ENCODE peak calls at places on chromosomes 16 and 17, in seven cellular contexts. G is HCT116, D is A549, I is SK-N-SH, K is endothelial cell of umbilical vein, P is HepG2, F is H1. Z is an unnamed sample.

GRCh38 chr17:68518063-68518815 is 6.0 kb downstream of the PRKAR1A start:
- DNase-seq in G (no peak), P (no peak), D (no peak), K (no peak), F (no peak), I (no peak), Z (no peak)

GRCh38 chr16:89300311-89300975 is 82.9 kb downstream of the ZNF778 start:
- DNase-seq in P (no peak), D (no peak), I (no peak), K (no peak), G (no peak), F (no peak), Z (no peak)

GRCh38 chr17:43871947-43872690 is 25.1 kb downstream of the CD300LG start:
- DNase-seq in G (no peak), D (no peak), K (no peak), F (no peak), I (no peak), P (no peak), Z (no peak)

GRCh38 chr17:80931421-80932265 is 60.0 kb upstream of the CHMP6 start:
- DNase-seq in P (no peak), I (no peak), D (no peak), G (peak), F (peak), K (no peak), Z (no peak)

GRCh38 chr16:81549547-81550411 is 105.2 kb downstream of the CMIP start:
- DNase-seq in D (no peak), I (no peak), P (no peak), G (no peak), K (no peak), F (no peak), Z (no peak)

GRCh38 chr16:17177242-17177967 is 293.4 kb downstream of the XYLT1 start:
- DNase-seq in G (no peak), P (no peak), K (no peak), D (no peak), F (no peak), I (no peak), Z (no peak)

GRCh38 chr16:17347624-17348023 is 123.1 kb downstream of the XYLT1 start:
- DNase-seq in G (no peak), I (no peak), F (no peak), D (no peak), K (no peak), P (no peak), Z (no peak)

GRCh38 chr16:20897253-20897896 is 2.8 kb downstream of the DCUN1D3 start:
- DNase-seq in I (no peak), P (peak), G (no peak), D (no peak), K (no peak), F (no peak), Z (peak)

GRCh38 chr17:1546292-1546922 is 16.2 kb downstream of the PITPNA start:
- DNase-seq in D (no peak), P (no peak), I (no peak), K (no peak), F (no peak), G (no peak), Z (no peak)

GRCh38 chr17:27879987-27880608 is 13.1 kb downstream of the LYRM9 start:
- DNase-seq in G (no peak), F (peak), K (peak), I (peak), P (peak), D (peak), Z (peak)

GRCh38 chr16:26050489-26050888 is 358.7 kb downstream of the HS3ST4 start:
- DNase-seq in P (no peak), D (no peak), G (no peak), K (no peak), I (no peak), F (no peak), Z (no peak)

GRCh38 chr16:35506898-35507194 is 2047.4 kb downstream of the TP53TG3F start:
- DNase-seq in K (no peak), P (no peak), F (no peak), I (peak), G (no peak), D (no peak), Z (no peak)

GRCh38 chr17:50564916-50565315 is 4.4 kb downstream of the CACNA1G start:
- DNase-seq in D (no peak), F (no peak), K (no peak), I (peak), G (no peak), P (no peak), Z (peak)

GRCh38 chr16:72715267-72715666 is 332.7 kb downstream of the ZFHX3 start:
- DNase-seq in G (no peak), P (no peak), K (no peak), F (no peak), D (no peak), I (no peak), Z (no peak)

GRCh38 chr16:84283314-84284167 is 11.1 kb upstream of the WFDC1 start:
- DNase-seq in G (no peak), K (no peak), I (no peak), P (no peak), F (no peak), D (no peak), Z (no peak)

GRCh38 chr17:34242976-34243731 is 11.9 kb upstream of the CCL2 start:
- DNase-seq in P (no peak), I (no peak), G (no peak), F (no peak), D (no peak), K (peak), Z (no peak)

GRCh38 chr17:56085576-56086267 is 67.6 kb upstream of the ANKFN1 start:
- DNase-seq in K (no peak), D (no peak), I (no peak), F (no peak), P (no peak), G (no peak), Z (peak)

GRCh38 chr16:50369133-50369804 is 481 bp upstream of the BRD7 start:
- DNase-seq in G (no peak), I (no peak), D (no peak), F (no peak), P (no peak), K (peak), Z (no peak)

GRCh38 chr16:54425068-54425467 is 138.5 kb upstream of the IRX3 start:
- DNase-seq in G (no peak), I (no peak), D (no peak), F (no peak), K (no peak), P (no peak), Z (no peak)

GRCh38 chr17:10135539-10136257 is 62.7 kb downstream of the GAS7 start:
- DNase-seq in I (no peak), P (no peak), G (no peak), D (no peak), F (no peak), K (no peak), Z (peak)

GRCh38 chr17:81348097-81349055 is 46.9 kb upstream of the BAHCC1 start:
- DNase-seq in F (no peak), P (no peak), I (no peak), G (no peak), D (no peak), K (no peak), Z (peak)

GRCh38 chr16:72474511-72475123 is 302.7 kb upstream of the PMFBP1 start:
- DNase-seq in K (peak), P (peak), I (no peak), F (no peak), G (peak), D (no peak), Z (peak)

GRCh38 chr16:89723279-89724250 is 2.2 kb downstream of the ZNF276 start:
- DNase-seq in G (no peak), K (peak), F (no peak), D (no peak), I (peak), P (no peak), Z (no peak)

GRCh38 chr16:57863434-57864160 is 61.3 kb upstream of the KIFC3 start:
- DNase-seq in K (peak), D (peak), I (peak), P (peak), G (peak), F (peak), Z (peak)
- H3K4me3 ChIP-seq in K (no peak), D (peak), I (no peak), P (peak), G (no peak), F (peak), Z (no peak)

DNA sequence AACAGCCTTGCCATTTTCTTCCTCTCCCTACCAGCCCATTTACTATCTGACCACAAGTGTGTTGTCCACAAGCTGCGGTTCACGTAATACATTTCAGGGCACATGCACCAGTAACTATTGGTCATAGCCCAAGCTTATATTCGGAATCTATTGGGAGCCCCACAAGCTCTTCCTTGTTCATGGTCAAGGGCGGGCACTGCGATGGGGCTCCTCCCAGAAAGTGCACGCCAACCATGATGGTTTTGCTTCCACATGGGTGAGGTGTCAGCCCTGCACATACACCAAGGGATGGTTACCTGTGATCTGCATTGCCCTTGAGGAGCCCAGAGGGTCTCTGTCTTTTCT is 12.1 kb downstream of the THRA start:
- DNase-seq in D (no peak), G (no peak), I (no peak), F (no peak), K (no peak), P (no peak), Z (no peak)
- TF ChIP-seq MAX in D (no peak), G (no peak), I (no peak), F (no peak), K (no peak), P (no peak), Z (no peak)

GRCh38 chr17:48192321-48192731 is 84.8 kb downstream of the SNX11 start:
- DNase-seq in P (no peak), F (no peak), K (no peak), G (no peak), I (no peak), D (no peak), Z (no peak)
- H3K4me3 ChIP-seq in P (no peak), F (peak), K (no peak), G (no peak), I (no peak), D (no peak), Z (no peak)

GRCh38 chr17:75561927-75562603 is 25.5 kb upstream of the MYO15B start:
- DNase-seq in P (no peak), G (no peak), K (no peak), I (no peak), D (no peak), F (no peak), Z (no peak)
- TF ChIP-seq MAX in P (no peak), G (no peak), K (no peak), I (no peak), D (no peak), F (no peak), Z (no peak)

GRCh38 chr17:57135026-57135747 is 50.1 kb downstream of the AKAP1 start:
- DNase-seq in F (no peak), G (no peak), D (no peak), K (no peak), P (no peak), I (peak), Z (no peak)

GRCh38 chr17:57125866-57126265 is 40.8 kb downstream of the AKAP1 start:
- DNase-seq in P (no peak), D (no peak), F (no peak), I (no peak), G (no peak), K (no peak), Z (no peak)

GRCh38 chr17:57132663-57133062 is 47.6 kb downstream of the AKAP1 start:
- DNase-seq in F (no peak), I (peak), G (no peak), P (no peak), K (no peak), D (no peak), Z (no peak)

GRCh38 chr17:57135748-57136342 is 50.8 kb downstream of the AKAP1 start:
- DNase-seq in P (peak), I (peak), D (no peak), K (peak), G (no peak), F (no peak), Z (peak)

DNA sequence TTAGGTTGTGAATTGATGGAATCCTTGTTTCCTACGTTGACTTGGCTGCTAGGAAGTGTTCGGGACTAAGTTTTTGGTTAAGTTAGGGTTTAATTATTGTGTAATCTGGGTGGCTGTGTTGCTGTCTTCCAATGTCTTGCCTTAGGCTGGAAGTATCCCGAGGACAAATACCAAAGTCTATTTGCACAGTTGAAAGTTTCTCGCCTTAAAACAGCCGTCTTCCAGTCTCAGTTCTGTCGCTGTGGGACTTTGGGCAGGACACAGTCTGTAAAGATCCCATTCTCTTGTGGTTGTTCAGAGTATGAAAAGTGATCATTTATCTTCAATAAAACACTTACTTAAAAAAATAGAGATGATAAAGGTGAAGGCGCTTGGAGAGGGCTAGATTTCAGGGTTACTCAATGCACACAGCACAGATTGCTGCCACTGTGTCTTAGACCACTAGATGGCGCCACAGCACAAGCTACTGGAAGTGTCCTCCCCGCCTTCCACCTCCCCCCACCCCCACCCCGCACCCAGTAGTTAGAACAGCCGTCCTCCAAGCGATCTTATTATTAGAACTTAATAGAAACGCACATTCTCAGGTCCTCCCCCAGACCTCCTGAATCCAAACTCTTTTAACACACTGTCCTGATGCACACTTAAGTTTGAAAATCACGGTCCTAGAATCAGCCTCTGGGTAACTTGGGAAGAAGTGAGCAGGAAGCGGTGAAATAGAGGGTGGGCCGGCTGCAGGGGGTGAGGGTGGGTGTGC is 45.8 kb downstream of the AKAP1 start:
- DNase-seq in D (peak), K (peak), G (peak), I (peak), F (peak), P (peak), Z (peak)
- H3K4me3 ChIP-seq in D (peak), K (no peak), G (no peak), I (peak), F (no peak), P (no peak), Z (no peak)

GRCh38 chr16:58418026-58418425 is 25.8 kb downstream of the GINS3 start:
- DNase-seq in I (no peak), F (no peak), D (no peak), G (no peak), P (no peak), K (no peak), Z (no peak)
- TF ChIP-seq MAX in I (no peak), F (no peak), D (no peak), G (no peak), P (no peak), K (no peak), Z (no peak)

GRCh38 chr16:1311212-1311737 is 1.8 kb downstream of the UBE2I start:
- DNase-seq in G (no peak), F (no peak), I (no peak), K (peak), D (no peak), P (no peak), Z (no peak)

GRCh38 chr16:1312903-1313302 is 3.5 kb downstream of the UBE2I start:
- DNase-seq in G (no peak), F (no peak), K (no peak), D (no peak), P (no peak), I (no peak), Z (no peak)

GRCh38 chr16:1311738-1312458 is 2.5 kb downstream of the UBE2I start:
- DNase-seq in D (no peak), F (no peak), I (no peak), K (no peak), P (no peak), G (no peak), Z (no peak)

GRCh38 chr16:1313721-1314120 is 4.3 kb downstream of the UBE2I start:
- DNase-seq in P (no peak), G (no peak), K (no peak), F (no peak), I (no peak), D (no peak), Z (no peak)

DNA sequence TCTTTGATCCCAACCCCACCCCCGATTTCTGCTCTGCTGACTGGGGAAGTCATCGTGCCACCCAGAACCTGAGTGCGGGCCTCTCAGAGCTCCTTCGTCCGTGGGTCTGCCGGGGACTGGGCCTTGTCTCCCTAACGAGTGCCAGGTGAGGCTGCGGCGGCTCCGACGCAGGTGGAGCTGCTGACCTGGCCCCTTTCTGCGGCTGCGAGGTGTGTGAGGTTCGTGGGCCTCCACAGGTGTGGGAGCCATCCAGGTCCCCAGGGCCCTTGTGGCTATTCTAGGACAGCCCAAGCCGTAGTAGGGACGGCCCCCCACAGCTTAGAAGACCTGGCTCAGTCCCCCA is 3.0 kb downstream of the UBE2I start:
- DNase-seq in P (no peak), K (no peak), G (no peak), F (no peak), D (no peak), I (no peak), Z (no peak)
- H3K4me3 ChIP-seq in P (peak), K (no peak), G (no peak), F (no peak), D (no peak), I (no peak), Z (no peak)

GRCh38 chr16:58615280-58615679 is 14.3 kb downstream of the CNOT1 start:
- DNase-seq in P (no peak), G (no peak), K (no peak), I (no peak), F (no peak), D (no peak), Z (no peak)
- TF ChIP-seq MAX in P (no peak), G (no peak), K (no peak), I (no peak), F (no peak), D (no peak), Z (no peak)

DNA sequence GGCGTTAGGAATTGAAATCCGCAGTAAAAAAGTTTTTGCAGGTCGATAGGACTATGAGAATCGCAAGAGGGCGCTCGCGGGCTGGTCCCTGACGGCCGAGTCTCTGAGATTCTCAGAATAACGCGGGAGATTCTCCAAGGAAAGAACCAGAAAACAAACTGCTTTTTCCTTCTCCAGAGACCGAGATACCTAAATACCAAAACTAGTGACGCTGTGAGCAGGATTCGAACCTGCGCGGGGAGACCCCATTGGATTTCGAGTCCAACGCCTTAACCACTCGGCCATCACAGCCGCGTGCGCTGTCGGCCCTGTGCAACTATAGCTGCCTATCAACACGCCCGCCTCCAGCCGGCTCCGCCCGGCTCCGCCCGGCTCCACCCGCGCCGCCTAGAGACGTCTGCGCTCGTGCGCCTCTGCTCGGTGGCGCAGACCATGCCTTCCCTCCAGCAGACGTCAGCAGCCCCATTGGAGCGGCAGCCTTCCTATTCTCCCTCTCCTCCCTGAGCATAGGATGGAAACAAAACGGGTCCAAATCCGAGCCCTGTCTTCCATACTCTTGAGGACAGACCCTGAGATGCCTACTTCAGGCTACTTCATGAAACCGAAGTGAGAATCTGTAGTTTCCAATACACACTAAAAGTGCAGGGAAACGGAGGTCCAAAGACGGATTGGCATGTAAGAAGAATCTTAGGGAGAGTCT is 13.4 kb downstream of the PER1 start:
- DNase-seq in I (peak), D (peak), K (peak), G (peak), P (peak), F (peak), Z (peak)
- H3K4me3 ChIP-seq in I (peak), D (peak), K (peak), G (peak), P (peak), F (peak), Z (peak)

Z was measured in NB4.